ENCODE peak calls at places on chromosomes 6 and 20, in seven cellular contexts. S, X, Y, Q, N, D and C are unnamed samples.

GRCh38 chr6:159790947-159791598 is 806 bp downstream of the MRPL18 start:
- DNase-seq in S (no peak), X (peak; percentile 46), Y (no peak), Q (no peak), N (peak; percentile 23), D (no peak), C (peak; percentile 36)

GRCh38 chr6:56802570-56802969 is 152.3 kb upstream of the BEND6 start:
- DNase-seq in S (peak; percentile 64), X (no peak), Y (no peak), Q (peak; percentile 42), N (no peak), D (no peak), C (no peak)

GRCh38 chr6:89037156-89037900 is 43.2 kb upstream of the PNRC1 start:
- DNase-seq in S (peak; percentile 37), X (no peak), Y (no peak), Q (no peak), N (peak; percentile 26), D (no peak), C (no peak)

GRCh38 chr20:34907616-34908469 is 31.4 kb downstream of the ACSS2 start:
- DNase-seq in S (peak; percentile 90), X (no peak), Y (no peak), Q (peak; percentile 97), N (peak; percentile 59), D (no peak), C (no peak)

GRCh38 chr6:106097368-106098231 is 11.5 kb downstream of the PRDM1 start:
- DNase-seq in S (peak; percentile 63), X (peak; percentile 86), Y (peak; percentile 61), Q (no peak), N (peak; percentile 42), D (no peak), C (no peak)

GRCh38 chr20:1287787-1288569 is 21.9 kb downstream of the SNPH start:
- DNase-seq in S (no peak), X (no peak), Y (no peak), Q (no peak), N (no peak), D (no peak), C (no peak)

GRCh38 chr6:161410736-161411135 is 136.9 kb upstream of the AGPAT4 start:
- DNase-seq in S (no peak), X (no peak), Y (no peak), Q (no peak), N (no peak), D (no peak), C (no peak)

GRCh38 chr20:53606364-53606985 is 12.8 kb upstream of the ZNF217 start:
- DNase-seq in S (peak; percentile 84), X (no peak), Y (peak; percentile 3), Q (no peak), N (no peak), D (no peak), C (no peak)

GRCh38 chr20:57948177-57948955 is 238.6 kb upstream of the PMEPA1 start:
- DNase-seq in S (no peak), X (no peak), Y (no peak), Q (no peak), N (no peak), D (no peak), C (no peak)

GRCh38 chr6:95948324-95948723 is 67.5 kb upstream of the FUT9 start:
- DNase-seq in S (no peak), X (no peak), Y (no peak), Q (no peak), N (no peak), D (no peak), C (no peak)

GRCh38 chr20:32918751-32919150 is 60.0 kb downstream of the EFCAB8 start:
- DNase-seq in S (no peak), X (no peak), Y (no peak), Q (no peak), N (no peak), D (no peak), C (no peak)

GRCh38 chr20:32920066-32920465 is 61.3 kb downstream of the EFCAB8 start:
- DNase-seq in S (no peak), X (no peak), Y (no peak), Q (no peak), N (no peak), D (no peak), C (no peak)

GRCh38 chr20:32917191-32917950 is 58.6 kb downstream of the EFCAB8 start:
- DNase-seq in S (no peak), X (no peak), Y (no peak), Q (no peak), N (no peak), D (no peak), C (no peak)

GRCh38 chr20:32920530-32921298 is 62.0 kb downstream of the EFCAB8 start:
- DNase-seq in S (no peak), X (no peak), Y (no peak), Q (no peak), N (no peak), D (no peak), C (no peak)

GRCh38 chr20:32918296-32918695 is 59.6 kb downstream of the EFCAB8 start:
- DNase-seq in S (no peak), X (no peak), Y (no peak), Q (no peak), N (no peak), D (no peak), C (no peak)
- H3K36me3 ChIP-seq in S (no peaks in the 10 kb centered on the region), X (no peaks in the 10 kb centered on the region), Y (no peaks in the 10 kb centered on the region), Q (no peaks in the 10 kb centered on the region), N (no peaks in the 10 kb centered on the region), D (no peaks in the 10 kb centered on the region), C (no peaks in the 10 kb centered on the region)

DNA sequence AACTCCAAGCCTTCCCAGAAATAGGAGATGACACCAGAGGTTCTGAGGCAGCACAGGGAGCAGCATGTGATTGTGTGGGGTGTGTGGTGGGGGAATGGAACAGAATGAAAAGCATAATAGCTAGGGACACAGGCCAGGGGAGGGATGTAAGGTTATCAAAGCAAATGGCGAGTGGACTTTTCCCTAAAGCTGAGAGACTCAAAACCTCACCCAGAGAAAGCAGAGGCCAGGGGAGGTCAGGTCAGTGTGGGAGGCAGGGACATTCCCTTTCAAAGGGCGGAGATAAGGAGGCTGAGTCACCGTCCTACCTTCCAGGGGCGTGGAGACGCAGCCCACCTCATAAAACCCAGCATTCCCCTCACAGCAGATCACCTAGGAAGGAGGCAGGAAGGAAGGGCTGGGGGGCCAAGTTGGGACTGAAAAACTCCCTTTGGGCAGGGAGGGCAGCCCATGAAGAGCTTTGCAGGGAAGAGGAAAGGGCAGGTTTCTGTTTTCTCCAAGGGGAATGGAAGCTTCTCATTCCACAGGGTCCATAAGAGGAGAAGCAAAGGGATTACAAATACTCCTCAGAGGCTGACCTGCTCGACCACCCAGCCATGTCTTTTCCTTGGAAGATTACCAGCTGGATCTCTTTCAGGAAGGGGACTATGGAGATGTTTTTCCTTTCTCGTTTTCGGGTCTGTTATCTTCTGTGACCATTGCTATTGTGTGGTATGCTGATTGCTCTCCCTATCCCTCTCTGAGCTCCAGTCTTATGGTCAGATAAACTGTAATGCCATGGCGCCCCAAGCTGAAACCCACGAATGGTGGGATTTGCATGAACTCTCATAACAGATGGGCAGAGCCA is 9.6 kb upstream of the LY6G5C start:
- DNase-seq in S (peak; percentile 22), X (no peak), Y (no peak), Q (no peak), N (no peak), D (no peak), C (no peak)
- H3K36me3 ChIP-seq in S (peaks cover 54% of the 10 kb centered on the region), X (peaks cover 66% of the 10 kb centered on the region), Y (peaks cover 69% of the 10 kb centered on the region), Q (no peaks in the 10 kb centered on the region), N (peaks cover 15% of the 10 kb centered on the region), D (peaks cover 78% of the 10 kb centered on the region), C (peaks cover 45% of the 10 kb centered on the region)

GRCh38 chr6:137926207-137926731 is 59.2 kb downstream of the TNFAIP3 start:
- DNase-seq in S (peak; percentile 69), X (no peak), Y (no peak), Q (peak; percentile 98), N (no peak), D (peak; percentile 22), C (no peak)

GRCh38 chr6:137926985-137927384 is 59.9 kb downstream of the TNFAIP3 start:
- DNase-seq in S (no peak), X (no peak), Y (no peak), Q (no peak), N (no peak), D (no peak), C (no peak)

GRCh38 chr6:137925299-137925698 is 58.2 kb downstream of the TNFAIP3 start:
- DNase-seq in S (no peak), X (no peak), Y (no peak), Q (no peak), N (no peak), D (no peak), C (no peak)

GRCh38 chr6:137921823-137922222 is 54.8 kb downstream of the TNFAIP3 start:
- DNase-seq in S (no peak), X (no peak), Y (no peak), Q (no peak), N (no peak), D (no peak), C (no peak)

GRCh38 chr6:137923866-137924616 is 57.0 kb downstream of the TNFAIP3 start:
- DNase-seq in S (peak; percentile 29), X (no peak), Y (no peak), Q (peak; percentile 70), N (no peak), D (no peak), C (no peak)
- H3K36me3 ChIP-seq in S (no peaks in the 10 kb centered on the region), X (no peaks in the 10 kb centered on the region), Y (no peaks in the 10 kb centered on the region), Q (no peaks in the 10 kb centered on the region), N (no peaks in the 10 kb centered on the region), D (no peaks in the 10 kb centered on the region), C (no peaks in the 10 kb centered on the region)

GRCh38 chr6:37287519-37288157 is 29.7 kb upstream of the TMEM217 start:
- DNase-seq in S (no peak), X (no peak), Y (no peak), Q (no peak), N (no peak), D (no peak), C (peak; percentile 59)
- H3K36me3 ChIP-seq in S (peaks cover 38% of the 10 kb centered on the region), X (peaks cover 44% of the 10 kb centered on the region), Y (peaks cover 40% of the 10 kb centered on the region), Q (peaks cover 10% of the 10 kb centered on the region), N (peaks cover 13% of the 10 kb centered on the region), D (peaks cover 54% of the 10 kb centered on the region), C (peaks cover 19% of the 10 kb centered on the region)

DNA sequence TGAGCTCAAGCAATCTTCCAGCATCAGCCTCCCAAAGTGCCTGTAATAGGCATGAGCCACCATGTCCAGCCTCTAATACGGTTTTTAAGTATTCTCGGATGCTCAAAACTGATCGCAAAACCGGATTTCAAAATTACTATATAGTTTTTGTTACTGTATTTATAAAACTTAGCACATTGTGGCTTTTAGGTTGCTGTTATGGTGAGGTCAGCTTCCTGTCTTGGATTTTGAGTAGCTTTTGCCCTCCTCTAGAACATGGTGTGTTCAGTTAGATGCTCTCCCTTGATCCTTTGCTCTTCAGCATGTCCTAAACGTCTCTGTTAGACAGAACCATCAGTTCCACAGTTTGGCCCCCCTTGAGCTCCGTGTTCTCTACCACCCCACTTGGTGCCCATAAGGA is 96.2 kb downstream of the RPP40 start:
- DNase-seq in S (no peak), X (no peak), Y (no peak), Q (no peak), N (no peak), D (no peak), C (no peak)
- H3K36me3 ChIP-seq in S (peaks cover 3% of the 10 kb centered on the region), X (no peaks in the 10 kb centered on the region), Y (no peaks in the 10 kb centered on the region), Q (no peaks in the 10 kb centered on the region), N (no peaks in the 10 kb centered on the region), D (peaks cover 42% of the 10 kb centered on the region), C (peaks cover 3% of the 10 kb centered on the region)

DNA sequence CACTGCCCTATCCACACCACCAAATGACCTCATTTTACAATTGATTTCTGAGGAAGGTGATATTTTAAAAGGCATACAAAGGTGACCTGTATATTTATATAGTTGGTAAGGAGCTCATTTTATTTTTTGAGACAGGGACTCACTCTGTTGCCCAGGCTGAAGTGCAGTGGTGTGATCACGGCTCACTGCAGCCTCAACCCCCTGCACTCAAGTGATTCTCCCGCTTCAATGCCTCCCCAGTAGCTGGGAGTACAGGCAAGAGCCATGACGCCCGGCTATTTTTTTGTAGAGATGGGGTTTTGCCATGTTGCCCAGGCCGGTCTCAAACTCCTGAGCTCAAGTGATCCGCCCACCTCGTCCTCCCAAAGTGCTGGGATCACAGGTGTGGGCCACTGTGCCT is 13.0 kb downstream of the NCOA5 start:
- DNase-seq in S (no peak), X (no peak), Y (no peak), Q (no peak), N (no peak), D (no peak), C (no peak)
- H3K36me3 ChIP-seq in S (peaks cover 4% of the 10 kb centered on the region), X (peaks cover 31% of the 10 kb centered on the region), Y (peaks cover 18% of the 10 kb centered on the region), Q (peaks cover 9% of the 10 kb centered on the region), N (peaks cover 13% of the 10 kb centered on the region), D (peaks cover 60% of the 10 kb centered on the region), C (peaks cover 7% of the 10 kb centered on the region)